ENCODE peak calls at places on chromosomes 16 and 17, in five cellular contexts. R is cardiac muscle cell, M is WERI-Rb-1, K is endothelial cell of umbilical vein, B is HFFc6. N is an unnamed sample.

GRCh38 chr16:4795181-4795827 is at the start of gene SMIM22:
- DNase-seq in K (no peak), R (no peak), B (no peak), M (no peak), N (no peak)

GRCh38 chr16:24980077-24980793 is 34.9 kb downstream of the ARHGAP17 start:
- DNase-seq in R (no peak), K (peak; percentile 92), M (no peak), B (no peak), N (no peak)

GRCh38 chr16:55468352-55468990 is 10.5 kb upstream of the MMP2 start:
- DNase-seq in M (no peak), R (no peak), K (no peak), B (no peak), N (no peak)

GRCh38 chr16:2715519-2715918 is 4.5 kb downstream of the PRSS27 start:
- DNase-seq in R (peak; percentile 76), K (peak; percentile 49), M (no peak), B (no peak), N (peak; percentile 88)

GRCh38 chr16:2189252-2189893 is 7.0 kb downstream of the CASKIN1 start:
- DNase-seq in M (no peak), K (no peak), R (no peak), B (no peak), N (no peak)

GRCh38 chr17:7974638-7975131 is 27.7 kb upstream of the GUCY2D start:
- DNase-seq in R (no peak), K (no peak), M (no peak), B (no peak), N (no peak)

GRCh38 chr17:78783711-78784396 is 1.8 kb upstream of the CYTH1 start:
- DNase-seq in M (peak; percentile 86), K (no peak), B (no peak), R (peak; percentile 19), N (no peak)

GRCh38 chr17:58308985-58309917 is 19.3 kb downstream of the TSPOAP1 start:
- DNase-seq in B (no peak), M (no peak), R (no peak), K (no peak), N (peak; percentile 29)

GRCh38 chr16:4358831-4359561 is 7.9 kb upstream of the PAM16 start:
- DNase-seq in K (no peak), R (peak; percentile 79), B (no peak), M (peak; percentile 73), N (peak; percentile 84)

GRCh38 chr17:77423589-77424451 is 283.1 kb downstream of the SEC14L1 start:
- DNase-seq in R (no peak), K (peak; percentile 97), B (peak; percentile 96), M (no peak), N (no peak)

GRCh38 chr17:50966163-50966666 is 100.1 kb upstream of the TOB1 start:
- DNase-seq in M (no peak), K (no peak), B (no peak), R (no peak), N (no peak)

GRCh38 chr16:14499110-14499509 is 130.9 kb downstream of the PARN start:
- DNase-seq in K (peak; percentile 43), B (no peak), R (no peak), M (no peak), N (no peak)

GRCh38 chr17:78329263-78330059 is 30.4 kb downstream of the SOCS3 start:
- DNase-seq in R (no peak), M (no peak), B (peak; percentile 85), K (no peak), N (no peak)

GRCh38 chr16:30010817-30011504 is at the start of gene DOC2A:
- DNase-seq in B (no peak), M (peak; percentile 72), K (no peak), R (peak; percentile 49), N (no peak)

GRCh38 chr16:67241008-67241900 is 6.0 kb downstream of the FHOD1 start:
- DNase-seq in M (no peak), B (peak; percentile 93), K (peak; percentile 36), R (no peak), N (no peak)

GRCh38 chr16:518858-519257 is 8.7 kb upstream of the CAPN15 start:
- DNase-seq in K (no peak), M (no peak), R (no peak), B (no peak), N (no peak)

GRCh38 chr17:32298298-32298697 is 32.7 kb downstream of the RHBDL3 start:
- DNase-seq in B (no peak), R (no peak), M (peak; percentile 70), K (no peak), N (no peak)

GRCh38 chr17:51352798-51353197 is 92.5 kb downstream of the UTP18 start:
- DNase-seq in B (no peak), M (no peak), K (no peak), R (no peak), N (no peak)

GRCh38 chr17:6347776-6348175 is 87.1 kb downstream of the AIPL1 start:
- DNase-seq in R (no peak), K (no peak), B (no peak), M (no peak), N (no peak)

GRCh38 chr16:20767577-20767976 is 3.8 kb downstream of the ACSM3 start:
- DNase-seq in R (no peak), B (no peak), K (no peak), M (no peak), N (no peak)

GRCh38 chr17:55177159-55177913 is 87.4 kb upstream of the HLF start:
- DNase-seq in R (peak; percentile 5), B (no peak), K (peak; percentile 89), M (peak; percentile 27), N (no peak)

GRCh38 chr16:28133666-28134065 is 70.2 kb upstream of the GSG1L start:
- DNase-seq in M (no peak), B (no peak), K (no peak), R (no peak), N (no peak)

GRCh38 chr17:21295036-21295952 is 10.8 kb downstream of the MAP2K3 start:
- DNase-seq in B (no peak), K (peak; percentile 3), M (no peak), R (no peak), N (no peak)

GRCh38 chr16:21264226-21265036 is 13.7 kb downstream of the CRYM start:
- DNase-seq in R (no peak), B (no peak), K (peak; percentile 9), M (peak; percentile 40), N (no peak)

GRCh38 chr16:53948734-53949430 is 244.9 kb downstream of the FTO start:
- DNase-seq in R (no peak), K (no peak), B (no peak), M (no peak), N (no peak)

GRCh38 chr17:78446833-78447232 is 68.4 kb downstream of the PGS1 start:
- DNase-seq in K (no peak), R (no peak), M (no peak), B (no peak), N (no peak)

GRCh38 chr16:67750466-67750865 is 31.4 kb upstream of the GFOD2 start:
- DNase-seq in M (no peak), R (no peak), K (no peak), B (no peak), N (no peak)

GRCh38 chr17:32483451-32484019 is 3.3 kb upstream of the CDK5R1 start:
- DNase-seq in R (peak; percentile 76), M (peak; percentile 75), K (peak; percentile 72), B (peak; percentile 61), N (peak; percentile 45)

GRCh38 chr16:12907670-12908233 is 6.4 kb downstream of the SHISA9 start:
- DNase-seq in R (no peak), B (peak; percentile 15), K (peak; percentile 4), M (no peak), N (no peak)

GRCh38 chr16:67959520-67959919 is 8.9 kb downstream of the SLC12A4 start:
- DNase-seq in B (peak; percentile 46), R (no peak), M (no peak), K (no peak), N (no peak)

GRCh38 chr17:67628580-67629013 is 89.1 kb upstream of the NOL11 start:
- DNase-seq in R (no peak), M (peak; percentile 53), K (no peak), B (no peak), N (no peak)

GRCh38 chr17:33686171-33686570 is 393.1 kb upstream of the ASIC2 start:
- DNase-seq in K (no peak), M (peak; percentile 13), R (no peak), B (no peak), N (no peak)

GRCh38 chr16:2954228-2954627 is 9.8 kb upstream of the KREMEN2 start:
- DNase-seq in M (peak; percentile 88), R (no peak), K (no peak), B (no peak), N (no peak)

GRCh38 chr17:61411114-61411943 is 11.7 kb downstream of the TBX2 start:
- DNase-seq in K (peak; percentile 20), M (peak; percentile 85), B (peak; percentile 74), R (peak; percentile 81), N (peak; percentile 79)

DNA sequence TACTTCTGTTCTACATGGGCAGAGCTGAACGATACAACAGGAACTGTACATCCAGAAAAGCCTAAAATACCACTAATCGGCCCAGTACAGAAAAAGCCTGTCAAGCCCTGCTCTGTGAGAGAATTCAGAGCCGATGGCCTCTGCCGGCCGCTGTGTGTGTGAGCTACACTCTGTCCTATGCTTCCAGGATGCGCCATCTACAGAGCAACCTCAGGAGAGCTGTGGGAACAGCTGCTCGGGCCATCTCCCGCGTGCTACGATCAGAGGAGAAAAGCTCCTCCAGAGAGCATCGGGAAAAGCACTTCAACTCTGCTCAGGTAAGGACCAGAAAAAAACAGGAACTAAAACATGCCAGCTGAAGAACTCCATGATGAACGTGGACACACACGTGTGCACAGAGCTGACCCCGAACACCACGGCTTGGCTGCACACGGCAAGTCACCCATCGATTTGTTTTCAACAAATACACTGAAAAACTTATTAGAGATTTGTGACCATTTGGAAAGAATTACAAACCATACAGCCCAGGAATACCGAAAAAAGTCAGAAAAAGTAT is 115.9 kb downstream of the ANKRD11 start:
- DNase-seq in B (no peak), R (peak; percentile 57), K (no peak), M (peak; percentile 57), N (no peak)
- TF ChIP-seq CTCF in B (no peak), R (no peak), K (no peak), M (peak; percentile 52), N (no peak)

GRCh38 chr17:57305918-57306317 is 49.6 kb downstream of the MSI2 start:
- DNase-seq in M (no peak), K (no peak), B (peak; percentile 6), R (no peak), N (no peak)
- TF ChIP-seq CTCF in M (no peak), K (no peak), B (no peak), R (no peak), N (no peak)

DNA sequence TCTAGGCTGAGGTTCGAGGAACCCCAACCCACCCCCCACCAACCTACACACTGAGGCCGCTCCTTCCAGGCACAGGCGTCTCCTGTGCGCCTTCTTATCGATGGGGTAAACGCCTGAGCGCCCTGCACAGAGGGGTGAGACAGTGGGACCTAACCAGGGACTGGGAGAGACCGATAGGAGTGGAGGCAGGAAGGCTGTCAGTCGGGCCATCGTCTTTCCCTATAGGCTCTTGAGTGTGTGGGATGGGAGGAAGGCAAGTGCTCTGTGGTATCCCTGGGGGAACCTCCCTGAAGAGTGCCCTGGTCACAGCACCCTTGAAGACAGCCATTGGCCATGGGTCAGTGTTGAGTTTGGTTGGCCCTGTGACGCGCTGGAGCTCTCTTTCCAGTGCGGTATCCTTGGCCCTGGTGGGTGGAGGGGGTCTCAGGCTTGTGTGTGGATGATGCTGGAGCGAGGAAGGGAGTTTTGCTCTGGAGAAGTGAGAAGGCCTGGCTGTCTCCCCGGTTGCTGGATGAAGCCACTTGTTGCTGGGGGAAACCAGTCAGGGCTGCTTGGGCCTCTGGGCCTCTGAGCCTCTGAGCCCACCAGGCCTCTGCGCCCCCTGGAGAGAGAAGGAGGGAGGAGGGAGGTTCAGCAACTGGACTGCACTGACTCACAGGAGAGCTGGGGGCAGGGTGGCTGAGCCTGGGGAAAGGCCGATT is 1.7 kb downstream of the GPRC5C start:
- DNase-seq in K (no peak), R (peak; percentile 54), B (no peak), M (no peak), N (no peak)
- TF ChIP-seq CTCF in K (no peak), R (peak; percentile 43), B (no peak), M (no peak), N (no peak)

GRCh38 chr17:42772945-42773289 is 332 bp upstream of the VPS25 start:
- DNase-seq in B (no peak), M (no peak), K (no peak), R (no peak), N (no peak)
- TF ChIP-seq CTCF in B (no peak), M (no peak), K (no peak), R (no peak), N (no peak)

N was measured in mesothelial cell of epicardium.